ENCODE peak calls at places on chromosomes 6 and 20, in five cellular contexts. E is choroid plexus epithelial cell, F is IMR-90, I is heart left ventricle, U is ovary. L is an unnamed sample.

GRCh38 chr6:148182378-148182777 is 160.3 kb upstream of the SASH1 start:
- DNase-seq in F (no peak), U (no peak), I (no peak), E (no peak), L (peak)

GRCh38 chr6:15244605-15245360 is 1.1 kb upstream of the JARID2 start:
- DNase-seq in U (peak), F (peak), I (peak), E (peak), L (peak)

GRCh38 chr20:60371456-60371855 is 413.2 kb downstream of the CDH26 start:
- DNase-seq in E (no peak), U (no peak), I (no peak), F (no peak), L (no peak)

GRCh38 chr20:10924628-10925266 is 250.9 kb upstream of the JAG1 start:
- DNase-seq in F (peak), I (no peak), U (no peak), E (peak), L (peak)

GRCh38 chr6:131755597-131755996 is 44.8 kb upstream of the CTAGE9 start:
- DNase-seq in E (peak), U (no peak), F (peak), I (no peak), L (peak)

GRCh38 chr6:2449572-2449940 is 204.2 kb upstream of the GMDS start:
- DNase-seq in F (no peak), E (no peak), U (no peak), I (no peak), L (no peak)

GRCh38 chr6:72561629-72562028 is 60.2 kb upstream of the KCNQ5 start:
- DNase-seq in E (no peak), U (no peak), F (no peak), I (no peak), L (no peak)

GRCh38 chr20:33105336-33105924 is 26.0 kb downstream of the BPIFB4 start:
- DNase-seq in F (no peak), E (no peak), I (no peak), U (no peak), L (no peak)

GRCh38 chr20:20362774-20363435 is 5.0 kb upstream of the INSM1 start:
- DNase-seq in F (no peak), I (no peak), U (no peak), E (no peak), L (no peak)

GRCh38 chr6:101613556-101613955 is 220.0 kb downstream of the GRIK2 start:
- DNase-seq in E (no peak), U (no peak), F (no peak), I (no peak), L (no peak)

GRCh38 chr20:35950093-35950492 is 4.2 kb downstream of the SCAND1 start:
- DNase-seq in U (no peak), F (no peak), I (no peak), E (no peak), L (no peak)

GRCh38 chr6:16276991-16277981 is 38.9 kb downstream of the GMPR start:
- DNase-seq in E (peak), F (peak), U (peak), I (peak), L (peak)
- TF ChIP-seq CTCF in E (peak), F (peak), U (no peak), I (peak), L (peak)

DNA sequence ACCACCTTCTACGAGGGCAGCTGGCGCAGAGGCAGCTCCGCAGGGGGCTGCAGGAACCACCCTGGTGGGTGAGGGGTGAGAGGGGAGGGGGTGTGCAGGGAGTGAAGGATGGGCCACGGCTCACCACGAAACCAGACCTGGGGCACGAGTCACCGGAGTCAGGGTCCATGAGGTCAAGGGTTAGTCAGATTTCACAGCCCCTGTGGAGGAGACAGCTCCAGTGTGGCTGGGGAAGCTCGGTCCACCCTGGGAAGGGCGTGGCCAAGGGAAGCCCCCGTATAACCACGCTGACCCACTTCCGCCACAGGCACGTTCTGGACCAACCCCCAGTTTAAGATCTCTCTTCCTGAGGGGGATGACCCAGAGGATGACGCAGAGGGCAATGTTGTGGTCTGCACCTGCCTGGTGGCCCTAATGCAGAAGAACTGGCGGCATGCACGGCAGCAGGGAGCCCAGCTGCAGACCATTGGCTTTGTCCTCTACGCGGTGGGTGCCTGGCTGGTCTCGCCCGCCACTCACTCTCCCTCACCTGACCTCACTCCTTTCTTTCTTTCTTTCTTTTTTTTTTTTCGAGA is 18.4 kb downstream of the CAPN11 start:
- DNase-seq in U (no peak), F (no peak), I (no peak), E (no peak), L (no peak)
- H3K4me3 ChIP-seq in U (no peak), F (no peak), I (peak), E (no peak), L (no peak)

DNA sequence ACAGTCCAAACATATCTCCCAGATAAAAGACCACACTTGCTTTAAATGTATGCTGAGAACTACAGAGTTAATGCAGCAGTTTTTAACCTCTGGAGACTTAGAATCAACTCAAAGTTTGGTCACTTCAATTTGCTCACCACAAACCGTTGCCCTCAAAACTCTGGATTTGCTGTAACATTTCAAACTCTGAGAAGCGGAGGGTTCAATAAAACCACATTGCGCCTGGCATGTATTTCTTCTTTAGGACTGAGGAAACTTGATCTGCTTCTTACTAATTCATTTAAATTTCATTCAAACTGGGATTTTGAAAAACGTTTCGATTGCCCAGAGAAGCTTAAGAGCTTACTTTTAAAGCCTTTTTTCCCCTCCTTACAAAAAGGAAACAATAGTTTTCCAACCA is 115.8 kb downstream of the MTFR2 start:
- DNase-seq in I (no peak), F (no peak), U (no peak), E (no peak), L (no peak)
- TF ChIP-seq CTCF in I (no peak), F (no peak), U (no peak), E (no peak), L (no peak)

GRCh38 chr20:17559338-17559737 is 10.5 kb upstream of the DSTN start:
- DNase-seq in U (no peak), F (no peak), E (no peak), I (no peak), L (no peak)

GRCh38 chr20:17556842-17557674 is 12.8 kb upstream of the DSTN start:
- DNase-seq in E (no peak), F (peak), I (peak), U (peak), L (peak)

GRCh38 chr20:17557675-17558006 is 12.2 kb upstream of the DSTN start:
- DNase-seq in F (peak), E (peak), U (no peak), I (no peak), L (peak)

GRCh38 chr20:17558941-17559304 is 11.0 kb upstream of the DSTN start:
- DNase-seq in I (no peak), U (no peak), F (no peak), E (no peak), L (no peak)

GRCh38 chr20:17558154-17558940 is 11.5 kb upstream of the DSTN start:
- DNase-seq in I (no peak), F (peak), U (peak), E (peak), L (peak)
- H3K4me3 ChIP-seq in I (no peak), F (peak), U (peak), E (peak), L (peak)

GRCh38 chr6:4243237-4243636 is 107.9 kb upstream of the ECI2 start:
- DNase-seq in F (no peak), E (no peak), U (no peak), I (no peak), L (no peak)

GRCh38 chr6:4242593-4242992 is 107.2 kb upstream of the ECI2 start:
- DNase-seq in E (no peak), U (no peak), I (no peak), F (no peak), L (no peak)

DNA sequence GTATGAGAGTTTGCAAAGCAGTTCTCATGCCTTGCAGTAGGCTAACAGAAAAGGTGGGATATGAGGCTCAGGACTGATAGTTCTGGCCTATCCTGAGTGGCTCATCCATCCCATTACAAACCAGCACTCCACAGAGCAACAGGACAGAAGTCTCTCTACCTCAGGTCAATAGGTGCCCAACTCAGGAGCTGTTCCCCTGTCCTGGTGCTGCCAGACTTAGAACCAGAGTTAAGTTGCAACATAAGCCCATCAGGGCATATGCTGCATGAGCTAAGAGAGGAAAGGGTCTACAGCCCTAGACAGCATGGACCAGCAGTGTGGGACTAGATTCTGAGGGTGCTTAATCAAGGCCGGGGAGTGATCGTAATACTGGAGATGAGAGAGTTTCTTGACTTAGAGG is 104.8 kb upstream of the ECI2 start:
- DNase-seq in E (no peak), U (no peak), I (no peak), F (no peak), L (no peak)
- TF ChIP-seq CTCF in E (no peak), U (no peak), I (no peak), F (no peak), L (no peak)